ENCODE peak calls at places on chromosome 20, in six cellular contexts. Y is GM12878, U is HepG2, E is K562, F is H1, S is GM12891. Z is an unnamed sample.

GRCh38 chr20:38094373-38094775 is 60.8 kb downstream of the RPRD1B start:
- DNase-seq in Y (peak; percentile 73), U (peak; percentile 52), E (no peak), F (no peak), S (peak; percentile 25), Z (no peak)

GRCh38 chr20:53611449-53611894 is 17.8 kb upstream of the ZNF217 start:
- DNase-seq in Y (peak; percentile 82), U (no peak), E (no peak), F (peak; percentile 37), S (no peak), Z (no peak)

GRCh38 chr20:3248167-3248992 is 9.4 kb upstream of the SLC4A11 start:
- DNase-seq in Y (no peak), U (no peak), E (peak; percentile 42), F (peak; percentile 74), S (no peak), Z (no peak)

GRCh38 chr20:44552950-44553908 is 29.1 kb upstream of the PKIG start:
- DNase-seq in Y (no peak), U (peak; percentile 39), E (no peak), F (no peak), S (no peak), Z (no peak)

GRCh38 chr20:44471481-44471882 is 4.2 kb upstream of the TTPAL start:
- DNase-seq in Y (no peak), U (peak; percentile 86), E (no peak), F (no peak), S (no peak), Z (no peak)

GRCh38 chr20:36269507-36269906 is 33.2 kb downstream of the AAR2 start:
- DNase-seq in Y (no peak), U (no peak), E (no peak), F (no peak), S (no peak), Z (no peak)

GRCh38 chr20:50418890-50419642 is 91.1 kb upstream of the PTPN1 start:
- DNase-seq in Y (no peak), U (no peak), E (no peak), F (no peak), S (no peak), Z (no peak)

GRCh38 chr20:16462711-16463110 is 110.5 kb downstream of the KIF16B start:
- DNase-seq in Y (no peak), U (no peak), E (no peak), F (peak; percentile 45), S (no peak), Z (no peak)

GRCh38 chr20:7220755-7221154 is 453.3 kb downstream of the BMP2 start:
- DNase-seq in Y (no peak), U (no peak), E (no peak), F (no peak), S (no peak), Z (no peak)

GRCh38 chr20:48552550-48552949 is 275.2 kb downstream of the PREX1 start:
- DNase-seq in Y (no peak), U (no peak), E (no peak), F (no peak), S (no peak), Z (no peak)

GRCh38 chr20:53406580-53406979 is 187.1 kb downstream of the ZNF217 start:
- DNase-seq in Y (no peak), U (no peak), E (no peak), F (no peak), S (no peak), Z (no peak)

GRCh38 chr20:35831029-35831428 is 59.2 kb downstream of the PHF20 start:
- DNase-seq in Y (no peak), U (no peak), E (no peak), F (no peak), S (no peak), Z (no peak)

GRCh38 chr20:47805951-47806350 is 20.7 kb upstream of the SULF2 start:
- DNase-seq in Y (no peak), U (no peak), E (no peak), F (no peak), S (no peak), Z (no peak)

GRCh38 chr20:6769953-6770831 is 2.7 kb downstream of the BMP2 start:
- DNase-seq in Y (no peak), U (no peak), E (no peak), F (peak; percentile 73), S (no peak), Z (no peak)

GRCh38 chr20:44979090-44979621 is 12.8 kb downstream of the STK4 start:
- DNase-seq in Y (peak; percentile 82), U (no peak), E (no peak), F (no peak), S (no peak), Z (no peak)

GRCh38 chr20:35320396-35321126 is 28.3 kb upstream of the FAM83C start:
- DNase-seq in Y (no peak), U (peak; percentile 85), E (no peak), F (no peak), S (no peak), Z (no peak)

GRCh38 chr20:19328676-19329075 is 116.2 kb downstream of the SLC24A3 start:
- DNase-seq in Y (no peak), U (no peak), E (no peak), F (no peak), S (no peak), Z (no peak)

GRCh38 chr20:24376523-24377085 is 92.8 kb upstream of the SYNDIG1 start:
- DNase-seq in Y (no peak), U (no peak), E (no peak), F (no peak), S (no peak), Z (no peak)

GRCh38 chr20:54555150-54555549 is 79.8 kb downstream of the DOK5 start:
- DNase-seq in Y (no peak), U (no peak), E (no peak), F (no peak), S (no peak), Z (no peak)

GRCh38 chr20:50980071-50980681 is 21.6 kb downstream of the MOCS3 start:
- DNase-seq in Y (no peak), U (peak; percentile 64), E (no peak), F (no peak), S (no peak), Z (no peak)

GRCh38 chr20:53643031-53643832 is 49.6 kb upstream of the ZNF217 start:
- DNase-seq in Y (peak; percentile 92), U (no peak), E (peak; percentile 37), F (no peak), S (peak; percentile 52), Z (peak; percentile 69)

GRCh38 chr20:32203556-32204484 is 3.7 kb downstream of the PLAGL2 start:
- DNase-seq in Y (no peak), U (no peak), E (no peak), F (no peak), S (no peak), Z (no peak)

GRCh38 chr20:32201977-32202363 is 5.6 kb downstream of the PLAGL2 start:
- DNase-seq in Y (no peak), U (no peak), E (no peak), F (no peak), S (no peak), Z (no peak)

GRCh38 chr20:32199006-32199405 is 8.5 kb downstream of the PLAGL2 start:
- DNase-seq in Y (no peak), U (no peak), E (no peak), F (no peak), S (no peak), Z (no peak)

GRCh38 chr20:32204485-32205115 is 2.9 kb downstream of the PLAGL2 start:
- DNase-seq in Y (no peak), U (no peak), E (no peak), F (no peak), S (no peak), Z (no peak)

DNA sequence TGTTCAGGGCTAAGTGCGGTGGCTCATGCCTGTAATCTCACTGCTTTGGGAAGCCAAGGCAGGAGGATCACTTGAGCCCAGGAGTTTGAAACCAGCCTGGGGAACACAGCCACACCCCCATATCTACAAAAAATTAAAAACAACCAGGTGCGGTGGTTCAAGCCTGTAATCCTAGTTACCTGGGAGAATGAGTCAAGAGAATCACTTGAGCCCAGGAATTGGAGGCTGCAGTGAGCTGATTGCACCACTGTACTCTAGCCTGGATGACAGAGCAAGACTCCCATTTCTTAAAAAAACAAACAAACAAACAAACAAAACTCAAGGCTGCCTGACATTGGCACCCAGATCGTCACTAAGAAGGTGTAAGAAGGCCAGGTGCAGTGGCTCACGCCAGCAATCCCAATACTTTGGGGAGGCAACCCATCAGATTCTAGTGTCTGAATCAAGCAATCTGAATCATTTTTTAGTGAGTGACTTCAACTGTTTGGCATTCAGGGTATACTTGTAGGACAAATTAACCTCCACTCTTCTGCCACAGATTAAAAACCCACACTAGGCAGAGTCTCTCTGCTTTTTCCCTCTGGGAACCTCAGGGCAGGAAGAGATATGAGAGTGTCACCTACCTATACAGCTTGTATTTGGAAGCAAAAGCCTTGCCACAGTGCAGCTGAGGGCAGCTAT is 6.1 kb downstream of the PLAGL2 start:
- DNase-seq in Y (no peak), U (no peak), E (no peak), F (no peak), S (no peak), Z (no peak)
- TF ChIP-seq POLR2AphosphoS5 in Y (no peak), U (no peak), E (no peak), F (no peak), S (no peak), Z (no peak)

DNA sequence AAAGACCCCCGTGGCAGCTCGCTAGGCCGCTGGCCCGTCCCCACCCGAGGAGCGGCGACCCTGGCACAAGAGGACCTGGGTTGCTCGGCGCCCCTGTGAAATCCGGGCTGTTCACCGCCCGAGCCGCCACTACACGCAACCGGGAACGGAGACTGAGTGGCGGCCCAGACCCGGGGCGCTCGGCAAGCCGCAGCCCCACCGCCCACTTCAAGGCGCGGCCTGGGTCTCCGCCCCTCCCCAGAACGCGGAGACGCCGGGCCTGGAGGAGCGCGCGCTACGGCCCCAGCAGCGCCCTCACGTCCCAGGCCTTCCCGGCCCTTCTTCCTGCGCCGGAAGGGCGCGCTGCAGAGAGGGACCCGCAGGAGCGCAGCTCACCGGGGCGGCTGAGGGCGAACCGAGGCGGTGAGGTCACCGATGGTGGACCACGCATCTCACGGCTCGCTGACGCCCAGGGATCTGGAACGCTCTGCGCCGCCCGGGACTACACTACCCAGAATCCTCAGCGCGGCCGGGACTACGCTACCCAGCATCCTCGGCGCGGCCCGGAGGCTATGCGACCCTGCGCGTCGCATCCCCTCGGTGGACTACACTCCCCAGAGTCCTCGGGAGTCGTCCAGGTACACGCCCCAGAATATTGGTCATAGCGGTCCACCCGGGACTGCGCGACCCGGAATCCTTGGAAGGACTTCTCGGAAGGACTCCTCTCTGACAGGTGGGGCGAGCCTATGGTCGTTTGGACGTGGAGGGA is at the start of gene ZNF337:
- DNase-seq in Y (peak; percentile 77), U (peak; percentile 98), E (peak; percentile 84), F (peak; percentile 96), S (peak; percentile 92), Z (peak; percentile 92)
- TF ChIP-seq POLR2A in Y (peak; percentile 95), U (peak; percentile 90), E (peak; percentile 71), F (peak; percentile 68), S (peak; percentile 75), Z (peak; percentile 79)

DNA sequence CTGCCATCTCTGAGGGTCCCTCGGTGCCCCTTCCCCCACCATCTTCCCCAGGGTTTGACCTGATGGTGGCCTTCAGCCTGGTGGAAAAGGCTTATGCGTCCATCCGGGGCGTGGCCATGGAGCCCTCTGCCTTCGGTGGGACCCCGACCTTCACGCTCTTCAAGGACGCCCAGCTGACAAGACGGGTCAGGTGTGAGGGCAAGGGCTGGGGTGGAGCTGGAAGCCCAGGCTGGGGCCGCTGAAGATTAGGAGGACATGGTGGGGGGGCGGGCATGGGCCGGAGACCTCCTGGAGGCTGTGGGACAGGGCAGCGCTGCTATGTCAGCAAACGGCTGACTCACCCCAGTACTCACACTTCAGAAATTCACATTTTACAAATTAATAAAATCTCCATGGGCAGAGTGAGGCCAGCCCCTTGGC is 23.5 kb downstream of the COL20A1 start:
- DNase-seq in Y (no peak), U (no peak), E (no peak), F (no peak), S (no peak), Z (no peak)
- TF ChIP-seq TAF1 in Y (no peak), U (no peak), E (no peak), F (no peak), S (no peak), Z (no peak)

GRCh38 chr20:34045294-34045693 is 51.6 kb downstream of the RALY start:
- DNase-seq in Y (no peak), U (peak; percentile 73), E (peak; percentile 29), F (no peak), S (no peak), Z (no peak)
- TF ChIP-seq POLR2AphosphoS5 in Y (no peak), U (no peak), E (no peak), F (no peak), S (no peak), Z (no peak)